ENCODE peak calls at places on chromosomes 2 and 18, in seven cellular contexts. P is GM13976, R is dorsolateral prefrontal cortex, K is GM12865, Q is brain microvascular endothelial cell, M is uterus, J is osteocyte. B is an unnamed sample.

GRCh38 chr2:161847910-161848309 is 223.7 kb downstream of the SLC4A10 start:
- DNase-seq in K (no peak), J (no peak), P (no peak), Q (no peak), M (no peak), R (no peak), B (no peak)

GRCh38 chr2:2024751-2025481 is 280.6 kb upstream of the PXDN start:
- DNase-seq in P (no peak), M (no peak), K (no peak), J (peak), R (no peak), Q (no peak), B (no peak)

GRCh38 chr18:45951021-45951714 is 16.0 kb downstream of the EPG5 start:
- DNase-seq in M (no peak), K (no peak), P (no peak), R (no peak), Q (peak), J (no peak), B (no peak)

GRCh38 chr18:48402953-48403352 is 6.2 kb downstream of the ZBTB7C start:
- DNase-seq in K (no peak), R (no peak), Q (no peak), M (no peak), P (no peak), J (no peak), B (no peak)

GRCh38 chr2:33502025-33502424 is 25.6 kb downstream of the RASGRP3 start:
- DNase-seq in R (no peak), M (no peak), Q (no peak), P (no peak), J (no peak), K (peak), B (no peak)

GRCh38 chr2:37764739-37765138 is 93.3 kb upstream of the CDC42EP3 start:
- DNase-seq in P (no peak), Q (no peak), R (no peak), J (no peak), M (no peak), K (no peak), B (no peak)

GRCh38 chr2:219661955-219662395 is 34.5 kb downstream of the SLC4A3 start:
- DNase-seq in P (no peak), R (no peak), Q (peak), J (no peak), M (no peak), K (peak), B (peak)

GRCh38 chr2:234579231-234579962 is 82.5 kb upstream of the ARL4C start:
- DNase-seq in J (no peak), Q (no peak), K (no peak), P (no peak), M (no peak), R (no peak), B (no peak)

GRCh38 chr2:64543006-64543697 is 19.0 kb downstream of the AFTPH start:
- DNase-seq in P (no peak), M (no peak), Q (no peak), R (no peak), K (no peak), J (no peak), B (no peak)

GRCh38 chr18:65091737-65092329 is 659.0 kb upstream of the CDH7 start:
- DNase-seq in M (no peak), Q (peak), R (no peak), P (no peak), K (peak), J (no peak), B (no peak)
- TF ChIP-seq CTCF in M (no peak), Q (peak), R (peak), P (peak), K (peak), J (peak), B (peak)

GRCh38 chr2:191696001-191696400 is 18.1 kb downstream of the NABP1 start:
- DNase-seq in J (no peak), Q (peak), K (no peak), P (no peak), R (no peak), M (no peak), B (no peak)
- TF ChIP-seq CTCF in J (no peak), Q (no peak), K (no peak), P (no peak), R (no peak), M (no peak), B (no peak)

GRCh38 chr2:149487189-149487588 is 100.4 kb downstream of the MMADHC start:
- DNase-seq in M (no peak), K (no peak), J (no peak), P (no peak), Q (no peak), R (no peak), B (no peak)
- TF ChIP-seq CTCF in M (no peak), K (no peak), J (peak), P (no peak), Q (no peak), R (no peak), B (no peak)

GRCh38 chr2:69644506-69644979 is 1.0 kb upstream of the AAK1 start:
- DNase-seq in R (no peak), M (no peak), J (no peak), P (no peak), K (no peak), Q (no peak), B (no peak)

GRCh38 chr2:69641887-69642708 is 1.4 kb downstream of the AAK1 start:
- DNase-seq in R (no peak), J (no peak), Q (no peak), K (no peak), P (no peak), M (no peak), B (no peak)

GRCh38 chr2:69643602-69644505 is at the start of gene AAK1:
- DNase-seq in R (peak), M (peak), Q (peak), J (peak), P (peak), K (peak), B (peak)

GRCh38 chr2:69645026-69645425 is 1.5 kb upstream of the AAK1 start:
- DNase-seq in Q (no peak), M (no peak), R (no peak), J (no peak), K (peak), P (no peak), B (no peak)

GRCh38 chr2:69642709-69643601 is 584 bp downstream of the AAK1 start:
- DNase-seq in J (peak), R (peak), M (peak), Q (peak), P (peak), K (peak), B (peak)
- TF ChIP-seq CTCF in J (no peak), R (no peak), M (no peak), Q (peak), P (no peak), K (no peak), B (no peak)

GRCh38 chr2:171158790-171159325 is 1.8 kb downstream of the TLK1 start:
- DNase-seq in Q (no peak), K (peak), P (no peak), J (no peak), R (no peak), M (no peak), B (no peak)

GRCh38 chr2:171160630-171161424 is at the start of gene TLK1:
- DNase-seq in P (peak), J (peak), M (peak), Q (peak), R (peak), K (peak), B (peak)

GRCh38 chr2:171158036-171158789 is 2.5 kb downstream of the TLK1 start:
- DNase-seq in J (no peak), P (no peak), K (peak), Q (no peak), R (no peak), M (no peak), B (no peak)

GRCh38 chr2:171160119-171160629 is 519 bp downstream of the TLK1 start:
- DNase-seq in P (peak), M (peak), J (peak), R (peak), Q (peak), K (peak), B (peak)

GRCh38 chr2:171159326-171160118 is 1.2 kb downstream of the TLK1 start:
- DNase-seq in M (peak), Q (peak), J (no peak), P (peak), R (peak), K (peak), B (peak)
- TF ChIP-seq CTCF in M (peak), Q (peak), J (peak), P (peak), R (peak), K (peak), B (peak)

GRCh38 chr18:76847926-76848325 is 25.6 kb downstream of the ZNF236 start:
- DNase-seq in P (no peak), J (no peak), R (no peak), M (no peak), K (no peak), Q (no peak), B (no peak)
- TF ChIP-seq CTCF in P (no peak), J (peak), R (no peak), M (no peak), K (peak), Q (peak), B (peak)

DNA sequence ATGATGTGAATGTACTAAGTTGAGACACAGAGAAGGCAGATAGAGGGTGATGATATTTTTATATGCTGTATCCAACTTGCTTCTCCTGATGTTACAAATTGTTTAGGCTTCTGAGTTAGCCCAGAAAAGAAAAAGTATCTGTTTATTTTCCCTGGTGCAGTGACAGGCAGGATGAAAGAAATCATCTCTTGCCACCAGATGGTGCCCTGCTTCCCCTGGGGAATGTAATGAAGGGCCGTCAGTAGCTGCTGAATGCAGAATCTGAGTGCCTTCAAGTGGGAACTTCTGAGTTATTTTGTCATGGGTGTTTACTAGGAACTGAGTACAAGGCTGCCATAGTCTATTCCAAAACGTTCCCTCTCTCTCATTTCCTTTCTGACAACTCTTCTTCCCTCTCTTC is 525.6 kb downstream of the MBD2 start:
- DNase-seq in Q (peak), K (peak), R (peak), J (no peak), M (no peak), P (peak), B (no peak)
- TF ChIP-seq CTCF in Q (peak), K (peak), R (peak), J (peak), M (no peak), P (peak), B (peak)

DNA sequence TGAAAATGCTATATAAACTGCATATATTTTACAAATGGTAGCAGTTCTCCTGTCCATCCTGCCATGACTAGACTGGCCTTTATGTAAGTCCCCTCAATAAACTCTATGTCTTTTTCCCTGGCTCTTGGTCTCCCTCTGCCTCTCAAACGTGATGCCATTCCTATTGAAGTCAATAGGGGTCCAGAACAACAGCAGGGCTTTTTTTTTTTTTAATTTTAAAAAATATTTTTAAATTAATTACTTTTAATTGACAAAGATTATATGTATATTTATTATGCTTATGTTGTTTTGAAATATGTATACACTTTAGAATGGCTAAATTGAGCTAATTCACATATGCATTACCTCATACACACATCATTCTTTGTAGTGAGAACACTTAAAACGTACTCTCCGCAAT is 123.2 kb downstream of the LRRTM4 start:
- DNase-seq in Q (no peak), R (no peak), J (no peak), M (no peak), P (no peak), K (no peak), B (no peak)
- TF ChIP-seq CTCF in Q (no peak), R (no peak), J (no peak), M (no peak), P (no peak), K (no peak), B (peak)

GRCh38 chr2:120252207-120253020 is at the start of gene RALB:
- DNase-seq in Q (peak), J (peak), P (peak), R (peak), M (peak), K (peak), B (peak)

GRCh38 chr2:120251863-120252206 is 817 bp upstream of the RALB start:
- DNase-seq in P (no peak), Q (no peak), J (no peak), R (no peak), K (no peak), M (no peak), B (no peak)

GRCh38 chr2:120254178-120254577 is 1.5 kb downstream of the RALB start:
- DNase-seq in M (no peak), J (no peak), P (no peak), R (no peak), K (no peak), Q (no peak), B (no peak)

GRCh38 chr2:120251077-120251476 is 1.6 kb upstream of the RALB start:
- DNase-seq in P (no peak), R (no peak), Q (no peak), J (no peak), K (no peak), M (no peak), B (no peak)

DNA sequence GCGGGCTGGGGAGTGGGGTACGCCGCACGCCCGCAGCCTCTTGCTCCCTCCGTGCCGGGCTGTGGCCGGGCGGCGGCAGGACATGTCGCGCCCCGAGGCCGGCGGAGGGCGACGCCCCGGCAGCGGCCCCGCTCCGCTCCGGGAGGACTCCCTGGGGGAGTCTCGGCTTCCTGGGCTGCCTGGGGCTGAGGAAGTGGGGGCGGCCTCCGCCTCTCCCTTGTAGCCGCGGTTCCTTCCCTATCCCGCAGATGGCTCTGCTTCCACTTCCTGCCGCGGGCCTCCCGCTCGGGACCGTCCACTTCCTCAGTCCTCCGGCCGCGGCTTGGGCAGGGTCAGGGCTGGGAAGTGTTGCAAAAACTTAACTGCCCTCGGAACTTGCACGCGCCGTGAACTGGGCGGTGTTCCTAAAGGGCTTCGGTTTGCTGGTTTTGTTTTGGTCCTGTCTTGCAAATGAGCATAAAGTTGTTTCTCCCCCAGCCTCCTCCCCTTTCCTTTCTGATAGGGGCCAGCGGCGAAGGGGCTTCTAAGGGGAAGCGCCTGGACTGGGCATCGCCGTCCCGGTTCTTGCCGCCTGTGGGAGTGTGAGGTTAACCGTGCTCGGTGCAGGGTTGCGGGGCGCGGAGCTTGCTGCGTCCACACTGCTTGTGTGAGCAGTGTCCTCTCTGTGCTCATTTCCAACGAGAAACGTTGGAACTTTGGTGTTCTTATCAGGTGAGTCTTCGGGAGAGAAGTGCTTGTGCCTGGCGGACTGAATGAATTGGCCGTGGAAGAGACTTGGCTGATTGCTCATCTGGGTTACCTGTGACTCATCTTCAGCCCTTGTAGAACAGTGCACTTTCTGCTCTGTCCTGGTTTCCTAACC is 600 bp downstream of the RALB start:
- DNase-seq in M (peak), P (peak), K (peak), J (peak), Q (peak), R (peak), B (peak)
- TF ChIP-seq CTCF in M (peak), P (peak), K (peak), J (peak), Q (peak), R (peak), B (peak)

B was measured in type B pancreatic cell.